ENCODE peak calls at places on chromosome 6, in six cellular contexts. One of them, this sample, is unnamed.

GRCh38 chr6:51509597-51509996 is 577.8 kb downstream of the PKHD1 start:
- DNase-seq in hippocampal formation: no peak
- DNase-seq in pancreas: no peak
- DNase-seq in nephron progenitor cell: no peak
- DNase-seq in fibroblast of lung: no peak
- DNase-seq in stimulated activated CD8-positive, alpha-beta memory T cell treated with anti-CD3 and anti-CD28 coated beads, Interleukin-7, amount 100 ng/mL, for 1 hour: no peak
- DNase-seq in this sample: no peak

GRCh38 chr6:159608961-159609673 is 83.9 kb downstream of the SOD2 start:
- DNase-seq in hippocampal formation: no peak
- DNase-seq in stimulated activated CD8-positive, alpha-beta memory T cell treated with anti-CD3 and anti-CD28 coated beads, Interleukin-7, amount 100 ng/mL, for 1 hour: no peak
- DNase-seq in fibroblast of lung: peak
- DNase-seq in pancreas: no peak
- DNase-seq in nephron progenitor cell: peak
- DNase-seq in this sample: no peak

GRCh38 chr6:79647756-79648155 is 16.6 kb downstream of the SH3BGRL2 start:
- DNase-seq in fibroblast of lung: no peak
- DNase-seq in pancreas: no peak
- DNase-seq in hippocampal formation: no peak
- DNase-seq in stimulated activated CD8-positive, alpha-beta memory T cell treated with anti-CD3 and anti-CD28 coated beads, Interleukin-7, amount 100 ng/mL, for 1 hour: no peak
- DNase-seq in nephron progenitor cell: no peak
- DNase-seq in this sample: no peak

GRCh38 chr6:11423667-11424066 is 113.9 kb upstream of the TMEM170B start:
- DNase-seq in fibroblast of lung: no peak
- DNase-seq in stimulated activated CD8-positive, alpha-beta memory T cell treated with anti-CD3 and anti-CD28 coated beads, Interleukin-7, amount 100 ng/mL, for 1 hour: no peak
- DNase-seq in nephron progenitor cell: no peak
- DNase-seq in pancreas: no peak
- DNase-seq in hippocampal formation: no peak
- DNase-seq in this sample: no peak

GRCh38 chr6:148203970-148204369 is 138.7 kb upstream of the SASH1 start:
- DNase-seq in pancreas: no peak
- DNase-seq in stimulated activated CD8-positive, alpha-beta memory T cell treated with anti-CD3 and anti-CD28 coated beads, Interleukin-7, amount 100 ng/mL, for 1 hour: no peak
- DNase-seq in hippocampal formation: no peak
- DNase-seq in fibroblast of lung: peak
- DNase-seq in nephron progenitor cell: no peak
- DNase-seq in this sample: no peak

GRCh38 chr6:27591660-27592059 is 118.8 kb upstream of the ZNF184 start:
- DNase-seq in pancreas: no peak
- DNase-seq in hippocampal formation: no peak
- DNase-seq in fibroblast of lung: peak
- DNase-seq in stimulated activated CD8-positive, alpha-beta memory T cell treated with anti-CD3 and anti-CD28 coated beads, Interleukin-7, amount 100 ng/mL, for 1 hour: no peak
- DNase-seq in nephron progenitor cell: peak
- DNase-seq in this sample: no peak

GRCh38 chr6:20252311-20252710 is 40.0 kb upstream of the MBOAT1 start:
- DNase-seq in pancreas: no peak
- DNase-seq in stimulated activated CD8-positive, alpha-beta memory T cell treated with anti-CD3 and anti-CD28 coated beads, Interleukin-7, amount 100 ng/mL, for 1 hour: no peak
- DNase-seq in hippocampal formation: no peak
- DNase-seq in nephron progenitor cell: no peak
- DNase-seq in fibroblast of lung: no peak
- DNase-seq in this sample: no peak

GRCh38 chr6:168929871-168930450 is 323.7 kb downstream of the THBS2 start:
- DNase-seq in fibroblast of lung: no peak
- DNase-seq in nephron progenitor cell: no peak
- DNase-seq in stimulated activated CD8-positive, alpha-beta memory T cell treated with anti-CD3 and anti-CD28 coated beads, Interleukin-7, amount 100 ng/mL, for 1 hour: no peak
- DNase-seq in hippocampal formation: no peak
- DNase-seq in pancreas: no peak
- DNase-seq in this sample: no peak

GRCh38 chr6:169236545-169236944 is 17.1 kb downstream of the THBS2 start:
- DNase-seq in nephron progenitor cell: no peak
- DNase-seq in hippocampal formation: no peak
- DNase-seq in stimulated activated CD8-positive, alpha-beta memory T cell treated with anti-CD3 and anti-CD28 coated beads, Interleukin-7, amount 100 ng/mL, for 1 hour: no peak
- DNase-seq in fibroblast of lung: no peak
- DNase-seq in pancreas: no peak
- DNase-seq in this sample: no peak

GRCh38 chr6:30818426-30818841 is 65.9 kb upstream of the DDR1 start:
- DNase-seq in fibroblast of lung: peak
- DNase-seq in pancreas: no peak
- DNase-seq in hippocampal formation: no peak
- DNase-seq in nephron progenitor cell: no peak
- DNase-seq in stimulated activated CD8-positive, alpha-beta memory T cell treated with anti-CD3 and anti-CD28 coated beads, Interleukin-7, amount 100 ng/mL, for 1 hour: no peak
- DNase-seq in this sample: no peak

GRCh38 chr6:163260111-163260895 is 154.2 kb upstream of the QKI start:
- DNase-seq in stimulated activated CD8-positive, alpha-beta memory T cell treated with anti-CD3 and anti-CD28 coated beads, Interleukin-7, amount 100 ng/mL, for 1 hour: no peak
- DNase-seq in pancreas: no peak
- DNase-seq in nephron progenitor cell: no peak
- DNase-seq in hippocampal formation: peak
- DNase-seq in fibroblast of lung: peak
- DNase-seq in this sample: no peak

GRCh38 chr6:97133071-97133470 is 149.9 kb downstream of the MMS22L start:
- DNase-seq in hippocampal formation: peak
- DNase-seq in pancreas: peak
- DNase-seq in stimulated activated CD8-positive, alpha-beta memory T cell treated with anti-CD3 and anti-CD28 coated beads, Interleukin-7, amount 100 ng/mL, for 1 hour: no peak
- DNase-seq in nephron progenitor cell: no peak
- DNase-seq in fibroblast of lung: peak
- DNase-seq in this sample: no peak

GRCh38 chr6:159754959-159755914 is 6.6 kb upstream of the ACAT2 start:
- DNase-seq in pancreas: no peak
- DNase-seq in nephron progenitor cell: no peak
- DNase-seq in stimulated activated CD8-positive, alpha-beta memory T cell treated with anti-CD3 and anti-CD28 coated beads, Interleukin-7, amount 100 ng/mL, for 1 hour: no peak
- DNase-seq in hippocampal formation: no peak
- DNase-seq in fibroblast of lung: peak
- DNase-seq in this sample: no peak

This sample was measured in esophagus squamous epithelium.